ENCODE peak calls at places on chromosomes 13 and 19, in seven cellular contexts. D is T47D; R is stimulated activated CD8-positive, alpha-beta memory T cell treated with anti-CD3 and anti-CD28 coated beads, Interleukin-7, amount 100 ng/mL, for 1 hour; U is ecto neural progenitor cell; Q is fibroblast of the conjunctiva; X is naive B cell; N is EL. V is an unnamed sample.

GRCh38 chr13:41610426-41610825 is 153.1 kb downstream of the RGCC start:
- DNase-seq in U (no peak), Q (peak), D (no peak), X (no peak), N (peak), R (no peak), V (no peak)

GRCh38 chr13:68064371-68064770 is 834.2 kb upstream of the PCDH9 start:
- DNase-seq in N (no peak), U (no peak), X (no peak), D (no peak), R (no peak), Q (no peak), V (no peak)

GRCh38 chr13:74017301-74018092 is 116.7 kb downstream of the KLF12 start:
- DNase-seq in Q (no peak), N (no peak), D (no peak), U (no peak), X (no peak), R (no peak), V (no peak)

GRCh38 chr13:89465366-89465765 is 1794.2 kb downstream of the SLITRK5 start:
- DNase-seq in X (no peak), Q (no peak), U (no peak), R (no peak), D (no peak), N (no peak), V (no peak)

GRCh38 chr13:41587490-41587889 is 130.1 kb downstream of the RGCC start:
- DNase-seq in N (no peak), Q (no peak), D (no peak), X (no peak), R (peak), U (no peak), V (peak)

GRCh38 chr19:4061683-4062575 is 4.8 kb downstream of the ZBTB7A start:
- DNase-seq in U (peak), D (no peak), X (no peak), R (no peak), Q (no peak), N (no peak), V (peak)

GRCh38 chr13:72458701-72459100 is 268.7 kb downstream of the MZT1 start:
- DNase-seq in X (no peak), U (no peak), Q (peak), R (no peak), D (no peak), N (peak), V (no peak)

GRCh38 chr19:2270572-2271515 is 11.1 kb downstream of the PEAK3 start:
- DNase-seq in R (peak), D (peak), X (peak), U (peak), Q (peak), N (peak), V (peak)

GRCh38 chr13:100333141-100333540 is 244.2 kb downstream of the PCCA start:
- DNase-seq in N (no peak), R (no peak), U (no peak), D (no peak), Q (no peak), X (no peak), V (no peak)

GRCh38 chr13:40428354-40428753 is 238.1 kb downstream of the FOXO1 start:
- DNase-seq in R (no peak), Q (no peak), D (no peak), U (no peak), N (no peak), X (no peak), V (no peak)

GRCh38 chr19:34666958-34667265 is 10.0 kb downstream of the SCGB2B2 start:
- DNase-seq in N (no peak), Q (no peak), U (no peak), R (no peak), D (no peak), X (no peak), V (no peak)

GRCh38 chr19:38469151-38469550 is 35.7 kb downstream of the RYR1 start:
- DNase-seq in N (no peak), D (no peak), R (no peak), Q (no peak), U (no peak), X (no peak), V (no peak)

GRCh38 chr13:110012102-110012739 is 225.8 kb upstream of the IRS2 start:
- DNase-seq in D (no peak), N (peak), U (no peak), X (no peak), R (no peak), Q (peak), V (no peak)

GRCh38 chr13:94163535-94163934 is 315.9 kb downstream of the DCT start:
- DNase-seq in D (no peak), U (no peak), R (no peak), Q (no peak), N (no peak), X (no peak), V (no peak)

GRCh38 chr13:97001641-97002040 is 7.4 kb upstream of the OXGR1 start:
- DNase-seq in X (no peak), Q (no peak), D (no peak), N (no peak), U (no peak), R (no peak), V (peak)

GRCh38 chr19:46788101-46788967 is at the start of gene SLC1A5:
- DNase-seq in D (peak), Q (peak), R (peak), X (peak), N (peak), U (peak), V (peak)

GRCh38 chr19:58544591-58545285 is 874 bp downstream of the TRIM28 start:
- DNase-seq in R (peak), D (peak), N (no peak), U (no peak), Q (no peak), X (no peak), V (peak)

GRCh38 chr19:6687117-6687516 is 17.2 kb upstream of the TNFSF14 start:
- DNase-seq in D (no peak), U (no peak), X (no peak), N (no peak), Q (no peak), R (no peak), V (no peak)

GRCh38 chr13:75333103-75333502 is 148.9 kb downstream of the TBC1D4 start:
- DNase-seq in Q (no peak), U (no peak), N (no peak), R (no peak), D (no peak), X (no peak), V (no peak)

GRCh38 chr19:7691497-7691896 is 10.4 kb downstream of the FCER2 start:
- DNase-seq in D (no peak), Q (no peak), N (no peak), R (no peak), U (no peak), X (no peak), V (no peak)